ENCODE peak calls at places on chromosomes 13 and 19, in six cellular contexts. One of them, this sample, is unnamed.

GRCh38 chr19:1098177-1099051 is 3.2 kb upstream of the POLR2E start:
- DNase-seq in PC-9: peak
- DNase-seq in A549: no peak
- DNase-seq in cardiac muscle cell: peak
- DNase-seq in AG04450: no peak
- DNase-seq in ovary: no peak
- DNase-seq in this sample: no peak

GRCh38 chr19:40262422-40262821 is 22.7 kb downstream of the AKT2 start:
- DNase-seq in ovary: no peak
- DNase-seq in AG04450: no peak
- DNase-seq in PC-9: no peak
- DNase-seq in A549: no peak
- DNase-seq in cardiac muscle cell: no peak
- DNase-seq in this sample: no peak

GRCh38 chr19:13959962-13960862 is 7.9 kb downstream of the DCAF15 start:
- DNase-seq in A549: peak
- DNase-seq in AG04450: no peak
- DNase-seq in ovary: no peak
- DNase-seq in PC-9: no peak
- DNase-seq in cardiac muscle cell: no peak
- DNase-seq in this sample: no peak

GRCh38 chr13:79222427-79223205 is 183.4 kb downstream of the RBM26 start:
- DNase-seq in ovary: no peak
- DNase-seq in PC-9: no peak
- DNase-seq in cardiac muscle cell: no peak
- DNase-seq in A549: no peak
- DNase-seq in AG04450: no peak
- DNase-seq in this sample: no peak

GRCh38 chr19:17286263-17286662 is 4.6 kb downstream of the ANKLE1 start:
- DNase-seq in ovary: no peak
- DNase-seq in A549: no peak
- DNase-seq in cardiac muscle cell: no peak
- DNase-seq in AG04450: no peak
- DNase-seq in PC-9: peak
- DNase-seq in this sample: no peak

GRCh38 chr13:37144661-37145060 is 39.2 kb upstream of the CSNK1A1L start:
- DNase-seq in cardiac muscle cell: no peak
- DNase-seq in AG04450: no peak
- DNase-seq in PC-9: no peak
- DNase-seq in A549: no peak
- DNase-seq in ovary: no peak
- DNase-seq in this sample: no peak

GRCh38 chr13:39765801-39766463 is 110.5 kb downstream of the COG6 start:
- DNase-seq in A549: no peak
- DNase-seq in PC-9: no peak
- DNase-seq in AG04450: no peak
- DNase-seq in cardiac muscle cell: peak
- DNase-seq in ovary: peak
- DNase-seq in this sample: peak

GRCh38 chr13:25860862-25861261 is 191.0 kb downstream of the SHISA2 start:
- DNase-seq in cardiac muscle cell: peak
- DNase-seq in PC-9: no peak
- DNase-seq in AG04450: no peak
- DNase-seq in ovary: no peak
- DNase-seq in A549: no peak
- DNase-seq in this sample: no peak

GRCh38 chr19:13122275-13122878 is 4.3 kb downstream of the NACC1 start:
- DNase-seq in cardiac muscle cell: no peak
- DNase-seq in PC-9: no peak
- DNase-seq in A549: no peak
- DNase-seq in AG04450: no peak
- DNase-seq in ovary: no peak
- DNase-seq in this sample: no peak

GRCh38 chr13:31965361-31966066 is 66.1 kb upstream of the FRY start:
- DNase-seq in ovary: no peak
- DNase-seq in PC-9: peak
- DNase-seq in cardiac muscle cell: peak
- DNase-seq in AG04450: no peak
- DNase-seq in A549: no peak
- DNase-seq in this sample: peak

GRCh38 chr13:66635526-66635925 is 594.6 kb downstream of the PCDH9 start:
- DNase-seq in A549: no peak
- DNase-seq in AG04450: peak
- DNase-seq in PC-9: peak
- DNase-seq in ovary: no peak
- DNase-seq in cardiac muscle cell: peak
- DNase-seq in this sample: no peak

GRCh38 chr13:32259116-32259515 is 56.0 kb downstream of the ZAR1L start:
- DNase-seq in ovary: no peak
- DNase-seq in PC-9: no peak
- DNase-seq in A549: no peak
- DNase-seq in cardiac muscle cell: no peak
- DNase-seq in AG04450: no peak
- DNase-seq in this sample: no peak

GRCh38 chr13:64078025-64078424 is 2662.4 kb upstream of the PCDH20 start:
- DNase-seq in A549: no peak
- DNase-seq in cardiac muscle cell: no peak
- DNase-seq in PC-9: peak
- DNase-seq in AG04450: no peak
- DNase-seq in ovary: no peak
- DNase-seq in this sample: no peak

GRCh38 chr19:43362179-43362578 is 8.7 kb downstream of the CD177 start:
- DNase-seq in cardiac muscle cell: peak
- DNase-seq in A549: no peak
- DNase-seq in PC-9: no peak
- DNase-seq in ovary: no peak
- DNase-seq in AG04450: no peak
- DNase-seq in this sample: no peak

GRCh38 chr19:32824136-32824835 is 45.3 kb downstream of the SLC7A9 start:
- DNase-seq in A549: no peak
- DNase-seq in ovary: no peak
- DNase-seq in AG04450: no peak
- DNase-seq in PC-9: peak
- DNase-seq in cardiac muscle cell: no peak
- DNase-seq in this sample: no peak

GRCh38 chr19:35439921-35440320 is 8.1 kb upstream of the FFAR2 start:
- DNase-seq in A549: no peak
- DNase-seq in ovary: no peak
- DNase-seq in PC-9: no peak
- DNase-seq in cardiac muscle cell: no peak
- DNase-seq in AG04450: no peak
- DNase-seq in this sample: no peak

GRCh38 chr13:104106705-104107393 is 1040.6 kb upstream of the SLC10A2 start:
- DNase-seq in PC-9: peak
- DNase-seq in ovary: no peak
- DNase-seq in AG04450: no peak
- DNase-seq in A549: no peak
- DNase-seq in cardiac muscle cell: peak
- DNase-seq in this sample: no peak

DNA sequence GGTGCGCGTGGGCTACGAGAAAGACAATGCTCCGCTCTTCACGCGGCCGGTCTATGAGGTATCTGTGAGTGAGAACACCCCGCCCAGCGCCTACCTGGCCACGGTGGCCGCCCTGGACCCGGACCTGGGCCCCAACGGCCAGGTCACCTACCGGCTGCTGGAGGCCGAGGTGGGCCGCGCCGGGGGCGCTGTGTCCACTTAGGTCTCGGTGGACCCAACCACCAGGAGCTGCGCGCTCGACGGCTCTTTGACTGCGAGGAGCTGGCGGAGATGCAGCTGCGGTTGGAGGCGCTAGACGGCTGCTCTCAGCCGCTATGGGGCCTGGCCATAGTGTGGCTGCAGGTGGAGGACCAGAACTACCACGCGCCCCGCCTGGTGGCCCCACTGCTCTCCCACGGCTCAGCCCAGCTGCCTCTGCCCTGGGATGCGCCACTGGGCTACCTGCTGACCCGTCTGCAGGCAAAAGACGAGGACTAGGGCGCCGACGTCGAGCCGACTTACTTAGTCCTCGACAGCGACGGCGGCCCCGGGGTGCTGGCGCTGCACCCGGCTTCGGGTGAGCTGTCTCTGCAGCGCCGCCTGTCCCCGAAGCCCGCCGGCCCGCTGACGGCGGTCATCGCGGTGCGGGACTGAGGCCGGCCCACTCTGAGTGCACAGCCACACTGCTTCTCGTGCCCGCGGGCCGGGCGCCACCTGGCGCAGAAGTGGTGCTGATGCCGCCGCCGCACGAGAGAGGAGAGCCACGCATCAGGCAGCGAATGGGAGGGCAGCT is 173.0 kb downstream of the OLFM4 start:
- DNase-seq in AG04450: no peak
- DNase-seq in PC-9: no peak
- DNase-seq in A549: no peak
- DNase-seq in ovary: no peak
- DNase-seq in cardiac muscle cell: peak
- DNase-seq in this sample: peak
- TF ChIP-seq CTCF in AG04450: no peak
- TF ChIP-seq CTCF in PC-9: no peak
- TF ChIP-seq CTCF in A549: no peak
- TF ChIP-seq CTCF in ovary: no peak
- TF ChIP-seq CTCF in cardiac muscle cell: peak
- TF ChIP-seq CTCF in this sample: peak

GRCh38 chr19:45179848-45180370 is 1.3 kb downstream of the BLOC1S3 start:
- DNase-seq in PC-9: peak
- DNase-seq in AG04450: no peak
- DNase-seq in A549: no peak
- DNase-seq in ovary: no peak
- DNase-seq in cardiac muscle cell: no peak
- DNase-seq in this sample: no peak
- H3K4me3 ChIP-seq in PC-9: peak
- H3K4me3 ChIP-seq in AG04450: peak
- H3K4me3 ChIP-seq in A549: peak
- H3K4me3 ChIP-seq in ovary: peak
- H3K4me3 ChIP-seq in cardiac muscle cell: peak
- H3K4me3 ChIP-seq in this sample: no peak

DNA sequence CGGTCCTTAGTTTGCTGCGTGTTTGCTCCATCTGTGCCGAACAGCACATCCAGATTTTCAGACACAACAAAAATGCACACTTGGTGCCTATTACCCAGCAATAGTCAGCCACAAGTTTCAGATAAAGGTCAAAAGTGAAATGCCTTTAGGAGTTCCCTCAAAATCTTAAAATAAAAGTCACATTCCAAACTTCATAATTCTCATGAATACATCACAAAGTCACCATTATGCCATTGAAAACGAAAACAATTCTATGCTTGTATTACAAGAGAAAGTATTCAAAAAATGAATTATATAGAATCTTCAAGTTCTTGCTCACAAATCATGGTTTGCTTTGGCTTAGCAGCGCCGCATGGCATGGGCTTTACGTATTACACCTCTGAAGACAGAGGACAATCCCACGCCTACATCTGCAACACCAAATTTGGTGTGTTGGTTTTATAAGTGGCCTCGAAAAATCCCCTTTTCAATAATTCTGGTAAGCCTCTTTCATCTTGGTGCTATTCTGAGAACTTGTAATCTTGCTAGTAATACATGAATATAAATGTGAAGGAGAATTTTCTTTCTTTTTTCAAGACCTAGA is 26.6 kb downstream of the COL4A1 start:
- DNase-seq in ovary: no peak
- DNase-seq in cardiac muscle cell: no peak
- DNase-seq in A549: no peak
- DNase-seq in AG04450: no peak
- DNase-seq in PC-9: no peak
- DNase-seq in this sample: no peak
- TF ChIP-seq CTCF in ovary: no peak
- TF ChIP-seq CTCF in cardiac muscle cell: no peak
- TF ChIP-seq CTCF in A549: no peak
- TF ChIP-seq CTCF in AG04450: no peak
- TF ChIP-seq CTCF in PC-9: no peak
- TF ChIP-seq CTCF in this sample: no peak

GRCh38 chr13:111065698-111066097 is 49.4 kb upstream of the ARHGEF7 start:
- DNase-seq in ovary: no peak
- DNase-seq in AG04450: no peak
- DNase-seq in cardiac muscle cell: no peak
- DNase-seq in PC-9: no peak
- DNase-seq in A549: no peak
- DNase-seq in this sample: no peak

GRCh38 chr13:111068009-111068350 is 47.1 kb upstream of the ARHGEF7 start:
- DNase-seq in cardiac muscle cell: no peak
- DNase-seq in PC-9: no peak
- DNase-seq in AG04450: no peak
- DNase-seq in ovary: no peak
- DNase-seq in A549: no peak
- DNase-seq in this sample: no peak

GRCh38 chr13:111064661-111065060 is 50.4 kb upstream of the ARHGEF7 start:
- DNase-seq in ovary: no peak
- DNase-seq in A549: no peak
- DNase-seq in cardiac muscle cell: no peak
- DNase-seq in AG04450: no peak
- DNase-seq in PC-9: no peak
- DNase-seq in this sample: no peak

GRCh38 chr13:111062305-111062704 is 52.8 kb upstream of the ARHGEF7 start:
- DNase-seq in AG04450: no peak
- DNase-seq in ovary: no peak
- DNase-seq in A549: no peak
- DNase-seq in PC-9: no peak
- DNase-seq in cardiac muscle cell: no peak
- DNase-seq in this sample: no peak

GRCh38 chr13:111066544-111066943 is 48.6 kb upstream of the ARHGEF7 start:
- DNase-seq in AG04450: no peak
- DNase-seq in PC-9: no peak
- DNase-seq in cardiac muscle cell: peak
- DNase-seq in ovary: peak
- DNase-seq in A549: no peak
- DNase-seq in this sample: no peak
- H3K4me3 ChIP-seq in AG04450: no peak
- H3K4me3 ChIP-seq in PC-9: no peak
- H3K4me3 ChIP-seq in cardiac muscle cell: no peak
- H3K4me3 ChIP-seq in ovary: no peak
- H3K4me3 ChIP-seq in A549: no peak
- H3K4me3 ChIP-seq in this sample: no peak

DNA sequence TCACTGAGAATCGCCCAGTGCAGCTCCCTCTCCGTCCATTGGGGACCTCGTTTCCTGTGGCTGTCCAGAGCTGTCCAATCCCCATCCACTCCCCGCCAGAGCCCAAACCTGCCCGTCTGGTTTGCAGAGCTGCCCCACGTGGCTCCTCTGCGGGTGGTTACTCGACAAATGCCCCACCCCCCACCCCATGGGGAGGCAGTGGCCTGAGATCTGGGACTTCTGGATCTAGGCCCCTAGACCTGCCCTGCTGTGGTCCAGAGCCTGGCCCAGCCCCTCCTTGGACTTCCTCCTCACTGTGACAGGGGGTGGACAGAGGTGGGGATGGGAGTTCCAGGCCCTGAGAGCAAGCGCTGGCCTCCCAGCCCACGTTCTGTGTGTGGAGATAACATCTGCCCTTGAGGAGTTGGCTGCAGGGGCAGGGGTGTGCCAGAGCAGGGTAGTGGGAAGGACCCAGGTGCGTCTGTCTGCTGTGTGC is 29.1 kb downstream of the PAK4 start:
- DNase-seq in ovary: no peak
- DNase-seq in PC-9: peak
- DNase-seq in cardiac muscle cell: peak
- DNase-seq in AG04450: no peak
- DNase-seq in A549: peak
- DNase-seq in this sample: peak
- TF ChIP-seq CTCF in ovary: no peak
- TF ChIP-seq CTCF in PC-9: no peak
- TF ChIP-seq CTCF in cardiac muscle cell: no peak
- TF ChIP-seq CTCF in AG04450: no peak
- TF ChIP-seq CTCF in A549: no peak
- TF ChIP-seq CTCF in this sample: no peak

GRCh38 chr13:99968521-99969367 is 2.8 kb downstream of the ZIC5 start:
- DNase-seq in ovary: no peak
- DNase-seq in cardiac muscle cell: no peak
- DNase-seq in AG04450: no peak
- DNase-seq in PC-9: no peak
- DNase-seq in A549: no peak
- DNase-seq in this sample: no peak
- H3K4me3 ChIP-seq in ovary: peak
- H3K4me3 ChIP-seq in cardiac muscle cell: peak
- H3K4me3 ChIP-seq in AG04450: no peak
- H3K4me3 ChIP-seq in PC-9: peak
- H3K4me3 ChIP-seq in A549: peak
- H3K4me3 ChIP-seq in this sample: no peak

This sample was measured in thyroid gland.